ENCODE peak calls at places on chromosomes 11 and 22, in five cellular contexts. P, H, L, T and R are unnamed samples.

GRCh38 chr22:44972363-44973083 is 37.3 kb downstream of the PHF21B start:
- DNase-seq in P (no peak), H (peak; percentile 8), L (no peak), T (no peak), R (no peak)

GRCh38 chr11:69234740-69235710 is 58.9 kb upstream of the MYEOV start:
- DNase-seq in P (no peak), H (no peak), L (no peak), T (no peak), R (no peak)

GRCh38 chr11:119626197-119626909 is 102.6 kb downstream of the NECTIN1 start:
- DNase-seq in P (no peak), H (no peak), L (no peak), T (no peak), R (no peak)

GRCh38 chr11:128171496-128171895 is 415.9 kb downstream of the ETS1 start:
- DNase-seq in P (no peak), H (peak; percentile 27), L (no peak), T (no peak), R (no peak)

GRCh38 chr11:118216621-118217526 is 7.9 kb downstream of the JAML start:
- DNase-seq in P (no peak), H (no peak), L (no peak), T (no peak), R (peak; percentile 50)

GRCh38 chr22:44182591-44183588 is 2.2 kb downstream of the PARVG start:
- DNase-seq in P (no peak), H (no peak), L (no peak), T (no peak), R (peak; percentile 48)

GRCh38 chr22:49958961-49959781 is 1.4 kb upstream of the PIM3 start:
- DNase-seq in P (no peak), H (no peak), L (no peak), T (no peak), R (no peak)

GRCh38 chr11:77187776-77188175 is 59.7 kb downstream of the MYO7A start:
- DNase-seq in P (no peak), H (no peak), L (no peak), T (no peak), R (no peak)

GRCh38 chr11:6992026-6992425 is 28.1 kb downstream of the ZNF214 start:
- DNase-seq in P (no peak), H (peak; percentile 25), L (no peak), T (no peak), R (no peak)

GRCh38 chr11:101336858-101337257 is 207.2 kb upstream of the PGR start:
- DNase-seq in P (no peak), H (no peak), L (no peak), T (no peak), R (no peak)

GRCh38 chr22:50271519-50271970 is 1.4 kb upstream of the MAPK11 start:
- DNase-seq in P (no peak), H (peak; percentile 78), L (no peak), T (no peak), R (peak; percentile 86)

GRCh38 chr11:66891849-66892660 is 35.2 kb downstream of the LRFN4 start:
- DNase-seq in P (peak; percentile 76), H (peak; percentile 85), L (no peak), T (no peak), R (peak; percentile 90)

GRCh38 chr22:38844661-38845367 is 986 bp upstream of the NPTXR start:
- DNase-seq in P (no peak), H (peak; percentile 73), L (no peak), T (no peak), R (no peak)

GRCh38 chr22:38842512-38843200 is 1.2 kb downstream of the NPTXR start:
- DNase-seq in P (no peak), H (no peak), L (no peak), T (no peak), R (no peak)

GRCh38 chr22:38843716-38844660 is at the start of gene NPTXR:
- DNase-seq in P (peak; percentile 13), H (peak; percentile 43), L (no peak), T (peak; percentile 55), R (no peak)

GRCh38 chr22:38841635-38842034 is 2.2 kb downstream of the NPTXR start:
- DNase-seq in P (no peak), H (no peak), L (no peak), T (no peak), R (no peak)

DNA sequence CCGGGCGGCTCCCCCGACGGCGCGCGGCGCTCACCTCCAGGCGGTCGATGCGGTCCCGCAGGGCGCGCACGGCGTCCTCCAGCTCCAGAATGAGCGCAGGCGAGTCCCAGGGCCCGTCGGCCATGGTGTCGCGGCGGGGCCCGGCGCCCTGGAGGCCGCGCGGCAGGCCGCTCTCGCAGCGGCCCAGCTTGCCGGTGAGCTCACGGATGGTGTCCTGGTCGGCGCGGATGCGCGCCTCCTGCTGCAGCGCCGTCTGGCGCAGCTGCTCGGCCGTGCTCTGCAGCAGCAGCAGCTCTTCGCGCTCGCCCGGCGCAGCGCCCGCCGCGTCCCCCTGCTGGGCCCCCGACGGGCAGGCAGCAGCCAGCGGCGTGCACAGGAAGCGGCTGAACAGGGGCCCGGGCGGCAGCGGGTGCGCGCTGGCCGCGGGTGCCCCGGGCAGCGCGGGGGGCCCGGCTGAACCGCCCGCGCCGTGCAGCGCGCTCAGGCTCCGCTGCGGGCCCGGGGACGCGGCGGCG is 570 bp downstream of the NPTXR start:
- DNase-seq in P (peak; percentile 39), H (peak; percentile 82), L (peak; percentile 19), T (no peak), R (peak; percentile 43)
- TF ChIP-seq CTCF in P (peak; percentile 34), H (peak; percentile 28), L (no peak), T (no peak), R (peak; percentile 16)

DNA sequence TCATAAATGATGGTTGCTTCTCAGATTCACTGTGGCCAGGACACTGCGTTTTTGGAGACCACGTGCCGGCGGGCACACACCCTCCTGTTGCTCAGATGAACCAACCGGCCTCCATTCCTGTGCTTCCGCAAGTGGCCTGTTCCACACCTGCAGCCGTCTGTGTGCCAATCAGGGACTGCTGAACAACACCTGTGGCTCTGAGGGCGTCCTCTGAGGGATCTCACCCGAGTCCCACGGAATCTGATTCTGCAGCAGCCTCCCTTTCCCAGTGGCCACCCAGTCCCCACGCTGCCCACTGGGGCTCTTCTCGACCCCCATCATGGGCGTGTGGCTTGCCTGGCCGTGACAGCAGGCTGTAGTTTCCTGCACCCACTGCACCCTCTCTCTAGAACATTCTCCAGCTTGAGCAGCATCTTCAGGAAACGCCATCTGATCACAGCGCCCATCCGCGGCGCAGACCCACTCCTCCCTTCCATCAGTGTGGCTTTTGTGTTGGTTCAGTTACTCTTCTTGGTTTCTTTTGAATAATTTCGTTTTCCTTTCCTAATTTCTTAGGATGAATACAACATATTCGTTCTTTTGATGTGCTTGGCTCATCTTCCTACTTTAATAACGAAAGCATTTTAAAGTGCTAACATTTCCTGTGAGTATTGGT is 100.3 kb upstream of the SLC22A12 start:
- DNase-seq in P (no peak), H (no peak), L (no peak), T (no peak), R (no peak)
- TF ChIP-seq CTCF in P (no peak), H (no peak), L (no peak), T (no peak), R (no peak)

GRCh38 chr11:126137146-126137545 is 74.3 kb downstream of the RPUSD4 start:
- DNase-seq in P (no peak), H (peak; percentile 63), L (no peak), T (no peak), R (no peak)

GRCh38 chr11:126140106-126140931 is 71.1 kb downstream of the RPUSD4 start:
- DNase-seq in P (no peak), H (peak; percentile 30), L (no peak), T (no peak), R (no peak)

GRCh38 chr11:126139541-126140091 is 71.8 kb downstream of the RPUSD4 start:
- DNase-seq in P (no peak), H (peak; percentile 95), L (no peak), T (no peak), R (no peak)

GRCh38 chr11:126140932-126141291 is 70.5 kb downstream of the RPUSD4 start:
- DNase-seq in P (no peak), H (peak; percentile 73), L (no peak), T (no peak), R (no peak)

DNA sequence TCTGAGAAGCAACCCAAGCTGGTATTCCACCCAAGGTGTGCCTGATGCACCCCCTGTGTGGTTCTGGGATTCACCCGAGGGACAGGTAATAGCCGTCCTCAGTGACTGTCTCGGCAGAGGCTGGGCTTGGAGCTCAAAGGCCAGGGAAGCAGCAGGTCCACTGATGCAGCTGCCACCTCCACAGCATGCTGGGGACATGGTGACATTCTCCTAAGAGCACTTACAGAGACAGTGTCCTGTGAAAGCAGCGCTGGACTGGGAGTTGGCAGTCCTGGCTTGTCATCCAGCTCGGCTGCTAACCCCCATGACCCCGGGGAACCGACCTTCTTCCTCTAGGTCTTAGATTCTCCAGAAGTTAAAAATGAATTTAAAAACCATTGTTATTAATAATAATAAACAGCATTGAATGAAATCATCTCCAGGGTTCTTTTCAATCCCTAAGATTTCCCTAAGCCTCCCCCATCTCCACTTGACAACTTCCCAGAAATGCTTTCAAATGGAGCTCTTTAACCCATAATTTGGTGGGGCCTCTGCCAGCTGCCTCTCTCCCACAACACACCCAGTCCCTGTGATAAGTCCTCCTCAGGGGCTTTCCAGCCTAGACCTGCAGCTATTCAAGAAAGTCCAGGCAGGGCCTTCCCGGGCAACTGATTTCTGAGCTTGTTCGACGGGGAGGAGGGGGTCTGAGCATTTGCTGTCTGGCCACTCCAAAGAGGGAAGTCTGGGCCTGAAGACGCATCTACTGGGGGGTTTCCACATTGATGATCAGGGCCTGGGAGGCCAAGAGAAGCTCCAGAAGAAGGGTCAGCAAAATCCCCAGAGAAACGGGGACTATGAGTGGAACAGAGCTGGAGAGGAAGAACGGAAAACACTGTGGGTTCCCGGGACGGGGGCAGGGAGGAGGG is 72.6 kb downstream of the RPUSD4 start:
- DNase-seq in P (no peak), H (peak; percentile 73), L (no peak), T (no peak), R (no peak)
- TF ChIP-seq CTCF in P (no peak), H (no peak), L (no peak), T (no peak), R (no peak)

DNA sequence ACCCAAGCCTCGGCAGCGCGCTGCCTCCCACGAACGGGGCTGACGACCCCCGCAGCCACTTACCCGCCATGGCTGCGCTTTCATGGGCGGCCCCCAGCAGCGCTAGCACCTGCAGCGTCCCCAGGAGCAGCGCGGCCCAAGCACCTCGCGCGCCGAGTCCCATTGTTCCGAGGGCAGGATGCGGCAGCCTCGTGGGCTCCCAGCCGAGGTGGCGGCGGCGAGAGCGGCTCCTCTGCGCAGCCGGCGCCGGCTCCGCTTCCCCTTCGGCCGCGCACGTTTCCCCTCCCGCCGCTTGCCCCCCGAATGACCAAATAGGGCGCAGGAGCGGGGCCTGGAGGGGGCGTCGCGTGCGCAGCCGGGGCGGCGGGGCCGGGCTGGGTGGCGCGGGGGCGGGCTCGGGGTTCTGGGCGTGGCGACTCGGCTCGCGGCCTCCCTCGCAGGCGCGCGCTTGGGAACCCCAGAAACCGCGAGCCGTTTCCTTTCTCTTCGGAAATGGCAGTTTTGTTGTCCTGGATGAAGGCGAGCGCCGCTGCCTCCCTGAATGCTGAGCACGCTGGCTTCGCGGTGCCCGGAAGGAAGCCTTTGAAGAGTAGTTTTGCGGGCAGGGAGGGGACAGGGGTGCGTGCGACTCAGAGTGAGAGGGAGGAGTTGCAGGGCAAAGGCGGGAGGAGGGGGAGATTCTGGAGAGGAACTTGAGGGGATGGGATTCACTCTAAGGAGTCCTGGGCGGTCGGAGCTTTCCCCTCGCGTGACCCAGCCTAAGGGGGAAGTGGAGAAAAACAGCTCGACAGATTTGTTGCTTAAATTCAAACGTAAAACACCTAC is at the start of gene TMEM123:
- DNase-seq in P (no peak), H (peak; percentile 73), L (peak; percentile 78), T (peak; percentile 65), R (peak; percentile 86)
- TF ChIP-seq CTCF in P (no peak), H (no peak), L (no peak), T (peak; percentile 8), R (no peak)